ENCODE peak calls at places on chromosomes 11 and 22, in nine cellular contexts. N, X, V, Z, B, S, T, I and M are unnamed samples.

GRCh38 chr11:58957922-58958321 is 18.6 kb downstream of the GLYATL1 start:
- DNase-seq in N (no peak), X (no peak), V (no peak), Z (no peak), B (no peak), S (no peak), T (no peak), I (no peak), M (peak; percentile 11)

GRCh38 chr11:62082292-62082657 is 41.5 kb upstream of the INCENP start:
- DNase-seq in N (no peak), X (no peak), V (no peak), Z (no peak), B (no peak), S (no peak), T (no peak), I (no peak), M (no peak)

GRCh38 chr22:40235418-40235817 is 57.7 kb downstream of the TNRC6B start:
- DNase-seq in N (no peak), X (no peak), V (no peak), Z (no peak), B (no peak), S (no peak), T (no peak), I (no peak), M (no peak)

GRCh38 chr11:369336-370018 is at the start of gene B4GALNT4:
- DNase-seq in N (peak; percentile 52), X (peak; percentile 39), V (no peak), Z (no peak), B (peak; percentile 65), S (peak; percentile 78), T (no peak), I (no peak), M (no peak)

GRCh38 chr22:48371391-48371790 is 1456.3 kb downstream of the BRD1 start:
- DNase-seq in N (no peak), X (no peak), V (no peak), Z (no peak), B (no peak), S (no peak), T (no peak), I (no peak), M (no peak)

GRCh38 chr11:2534131-2534956 is 89.5 kb downstream of the KCNQ1 start:
- DNase-seq in N (no peak), X (no peak), V (no peak), Z (no peak), B (no peak), S (no peak), T (no peak), I (no peak), M (no peak)

GRCh38 chr22:26502688-26503561 is 9.3 kb downstream of the TFIP11 start:
- DNase-seq in N (peak; percentile 59), X (peak; percentile 12), V (peak; percentile 23), Z (no peak), B (peak; percentile 57), S (peak; percentile 80), T (no peak), I (no peak), M (peak; percentile 90)

GRCh38 chr11:126526471-126526870 is 171.0 kb downstream of the ST3GAL4 start:
- DNase-seq in N (no peak), X (no peak), V (no peak), Z (no peak), B (no peak), S (no peak), T (no peak), I (no peak), M (no peak)

GRCh38 chr11:65376138-65376713 is 6.2 kb downstream of the SLC25A45 start:
- DNase-seq in N (no peak), X (no peak), V (no peak), Z (no peak), B (no peak), S (no peak), T (no peak), I (no peak), M (no peak)

GRCh38 chr11:37988031-37988430 is 1390.0 kb upstream of the RAG2 start:
- DNase-seq in N (no peak), X (no peak), V (peak; percentile 10), Z (no peak), B (no peak), S (no peak), T (no peak), I (no peak), M (no peak)

GRCh38 chr22:29040385-29041275 is 21.0 kb downstream of the C22orf31 start:
- DNase-seq in N (peak; percentile 77), X (peak; percentile 8), V (peak; percentile 61), Z (peak; percentile 62), B (peak; percentile 77), S (peak; percentile 82), T (peak; percentile 79), I (peak; percentile 82), M (peak; percentile 66)

GRCh38 chr22:29335656-29336055 is 20.2 kb upstream of the RASL10A start:
- DNase-seq in N (no peak), X (no peak), V (no peak), Z (no peak), B (no peak), S (no peak), T (no peak), I (no peak), M (no peak)

GRCh38 chr11:128549256-128549944 is 38.0 kb downstream of the ETS1 start:
- DNase-seq in N (no peak), X (no peak), V (peak; percentile 88), Z (no peak), B (no peak), S (no peak), T (no peak), I (peak; percentile 85), M (no peak)

GRCh38 chr11:9489366-9489765 is 28.6 kb downstream of the ZNF143 start:
- DNase-seq in N (no peak), X (no peak), V (no peak), Z (no peak), B (no peak), S (no peak), T (peak; percentile 11), I (no peak), M (no peak)

GRCh38 chr11:75233688-75234295 is 6.8 kb upstream of the TPBGL start:
- DNase-seq in N (peak; percentile 44), X (no peak), V (no peak), Z (no peak), B (no peak), S (peak; percentile 92), T (peak; percentile 3), I (no peak), M (peak; percentile 50)

GRCh38 chr11:8283510-8284272 is 20.0 kb upstream of the LMO1 start:
- DNase-seq in N (peak; percentile 36), X (no peak), V (peak; percentile 10), Z (no peak), B (no peak), S (peak; percentile 67), T (no peak), I (no peak), M (no peak)

GRCh38 chr11:92322225-92322624 is 97.6 kb downstream of the FAT3 start:
- DNase-seq in N (no peak), X (no peak), V (no peak), Z (no peak), B (no peak), S (no peak), T (no peak), I (no peak), M (no peak)

GRCh38 chr11:78140392-78141077 is 1.1 kb upstream of the ALG8 start:
- DNase-seq in N (no peak), X (no peak), V (no peak), Z (no peak), B (no peak), S (no peak), T (no peak), I (no peak), M (no peak)

GRCh38 chr11:40434941-40435340 is 1024.5 kb downstream of the LRRC4C start:
- DNase-seq in N (no peak), X (no peak), V (no peak), Z (peak; percentile 61), B (no peak), S (no peak), T (no peak), I (no peak), M (no peak)

GRCh38 chr22:23514317-23515038 is 65.6 kb downstream of the IGLL1 start:
- DNase-seq in N (no peak), X (no peak), V (no peak), Z (no peak), B (no peak), S (no peak), T (no peak), I (no peak), M (no peak)

GRCh38 chr11:86388198-86388597 is 13.5 kb downstream of the CCDC81 start:
- DNase-seq in N (no peak), X (no peak), V (no peak), Z (no peak), B (no peak), S (no peak), T (no peak), I (no peak), M (no peak)

GRCh38 chr11:72369786-72370185 is 64.5 kb downstream of the CLPB start:
- DNase-seq in N (no peak), X (no peak), V (no peak), Z (no peak), B (no peak), S (no peak), T (no peak), I (no peak), M (no peak)

GRCh38 chr11:60777572-60777971 is 7.6 kb upstream of the MS4A10 start:
- DNase-seq in N (no peak), X (no peak), V (no peak), Z (no peak), B (no peak), S (no peak), T (peak; percentile 48), I (peak; percentile 37), M (no peak)

GRCh38 chr11:118304227-118304808 is at the start of gene CD3E:
- DNase-seq in N (no peak), X (no peak), V (no peak), Z (no peak), B (no peak), S (no peak), T (no peak), I (no peak), M (no peak)

GRCh38 chr11:57407521-57407920 is 17.1 kb upstream of the PRG2 start:
- DNase-seq in N (no peak), X (no peak), V (no peak), Z (no peak), B (no peak), S (no peak), T (no peak), I (no peak), M (no peak)

GRCh38 chr22:20436309-20437252 is 1.0 kb downstream of the SCARF2 start:
- DNase-seq in N (peak; percentile 55), X (no peak), V (no peak), Z (no peak), B (no peak), S (peak; percentile 85), T (no peak), I (peak; percentile 68), M (no peak)

GRCh38 chr11:64353101-64353738 is 5.7 kb upstream of the RPS6KA4 start:
- DNase-seq in N (no peak), X (no peak), V (no peak), Z (no peak), B (no peak), S (no peak), T (no peak), I (no peak), M (no peak)

GRCh38 chr22:26367402-26368245 is 61.4 kb upstream of the ASPHD2 start:
- DNase-seq in N (peak; percentile 69), X (no peak), V (peak; percentile 8), Z (no peak), B (peak; percentile 14), S (peak; percentile 86), T (no peak), I (no peak), M (peak; percentile 46)

GRCh38 chr11:117818036-117818858 is 6.3 kb downstream of the FXYD2 start:
- DNase-seq in N (no peak), X (no peak), V (no peak), Z (no peak), B (no peak), S (no peak), T (no peak), I (no peak), M (no peak)

GRCh38 chr11:70854201-70854600 is 398.2 kb downstream of the SHANK2 start:
- DNase-seq in N (no peak), X (no peak), V (no peak), Z (no peak), B (no peak), S (no peak), T (no peak), I (no peak), M (no peak)

GRCh38 chr11:61484541-61484940 is 24.0 kb upstream of the LRRC10B start:
- DNase-seq in N (no peak), X (no peak), V (no peak), Z (no peak), B (no peak), S (no peak), T (no peak), I (no peak), M (no peak)